ENCODE peak calls at places on chromosomes 11 and 22, in eight cellular contexts. H is aorta, P is MCF 10A, L is AG10803, S is GM12865, M is Calu3, V is uterus, U is NCI-H2081. Q is an unnamed sample.

GRCh38 chr11:80146231-80146630 is 705.4 kb upstream of the TENM4 start:
- DNase-seq in V (no peak), U (no peak), S (no peak), M (no peak), P (peak; percentile 78), H (no peak), L (no peak), Q (no peak)

GRCh38 chr11:59187587-59187986 is 15.7 kb downstream of the DTX4 start:
- DNase-seq in V (peak; percentile 52), P (peak; percentile 46), S (no peak), M (no peak), H (peak; percentile 68), L (peak; percentile 38), U (no peak), Q (no peak)

GRCh38 chr11:2912498-2912897 is 16.7 kb downstream of the PHLDA2 start:
- DNase-seq in L (peak; percentile 52), P (peak; percentile 96), S (no peak), U (no peak), H (peak; percentile 73), V (no peak), M (peak; percentile 98), Q (no peak)

GRCh38 chr11:89452780-89453179 is 38.4 kb downstream of the NOX4 start:
- DNase-seq in L (peak; percentile 14), U (no peak), H (no peak), P (no peak), S (no peak), V (no peak), M (no peak), Q (no peak)

GRCh38 chr11:130877532-130877931 is 38.7 kb downstream of the SNX19 start:
- DNase-seq in U (no peak), V (no peak), S (no peak), H (peak; percentile 52), P (no peak), M (no peak), L (no peak), Q (no peak)

GRCh38 chr11:127443297-127443696 is 442.7 kb upstream of the KIRREL3 start:
- DNase-seq in U (no peak), H (no peak), V (no peak), L (no peak), P (no peak), S (no peak), M (no peak), Q (no peak)

GRCh38 chr22:24106385-24107381 is 74.6 kb upstream of the SUSD2 start:
- DNase-seq in S (peak; percentile 71), L (no peak), U (no peak), V (peak; percentile 31), M (no peak), P (no peak), H (peak; percentile 46), Q (no peak)

GRCh38 chr11:50178732-50179131 is 146.1 kb downstream of the OR4C45 start:
- DNase-seq in U (no peak), P (peak; percentile 4), H (no peak), L (no peak), M (no peak), V (no peak), S (no peak), Q (no peak)

GRCh38 chr11:45827123-45827522 is 20.2 kb upstream of the CRY2 start:
- DNase-seq in S (no peak), H (no peak), P (no peak), V (no peak), L (no peak), M (no peak), U (no peak), Q (no peak)

GRCh38 chr11:13415201-13415600 is 47.8 kb downstream of the BTBD10 start:
- DNase-seq in M (no peak), V (no peak), S (no peak), P (peak; percentile 14), H (no peak), L (no peak), U (no peak), Q (no peak)

GRCh38 chr11:110777765-110778164 is 65.5 kb upstream of the ARHGAP20 start:
- DNase-seq in H (peak; percentile 56), V (no peak), L (peak; percentile 9), U (no peak), S (peak; percentile 35), M (no peak), P (peak; percentile 68), Q (no peak)

GRCh38 chr11:103433380-103433779 is 324.2 kb downstream of the DYNC2H1 start:
- DNase-seq in L (peak; percentile 71), U (peak; percentile 10), P (peak; percentile 80), V (no peak), H (no peak), S (no peak), M (no peak), Q (no peak)

GRCh38 chr11:125175896-125176575 is 11.5 kb downstream of the PKNOX2 start:
- DNase-seq in U (no peak), L (no peak), H (peak; percentile 69), S (peak; percentile 13), P (no peak), M (no peak), V (no peak), Q (no peak)

GRCh38 chr11:2451336-2451735 is 6.5 kb downstream of the KCNQ1 start:
- DNase-seq in M (no peak), L (no peak), S (no peak), H (peak; percentile 40), U (no peak), P (no peak), V (no peak), Q (no peak)

GRCh38 chr11:72826191-72826941 is 12.2 kb downstream of the ATG16L2 start:
- DNase-seq in P (no peak), H (no peak), S (peak; percentile 10), M (no peak), U (no peak), L (no peak), V (no peak), Q (no peak)